ENCODE peak calls at places on chromosomes 3 and 15, in eight cellular contexts. H, U, P, T, G, M, C and W are unnamed samples.

GRCh38 chr3:188950832-188951489 is 220.8 kb upstream of the TPRG1 start:
- DNase-seq in C (peak), P (no peak), U (no peak), H (peak), T (peak), G (no peak), M (no peak), W (no peak)

GRCh38 chr3:9340450-9341009 is 22.3 kb upstream of the THUMPD3 start:
- DNase-seq in C (peak), T (no peak), G (no peak), P (no peak), H (no peak), U (no peak), M (no peak), W (no peak)

GRCh38 chr3:38536686-38537085 is 40.5 kb downstream of the EXOG start:
- DNase-seq in U (no peak), H (no peak), M (no peak), G (no peak), T (no peak), P (no peak), C (no peak), W (no peak)

GRCh38 chr3:52253314-52254260 is 8.0 kb downstream of the PPM1M start:
- DNase-seq in H (peak), P (peak), M (peak), T (peak), G (peak), U (no peak), C (no peak), W (peak)

GRCh38 chr3:40477671-40478070 is 749 bp downstream of the ZNF619 start:
- DNase-seq in H (no peak), P (no peak), T (no peak), U (no peak), M (no peak), G (no peak), C (no peak), W (no peak)

GRCh38 chr3:30044515-30044914 is 561.9 kb upstream of the TGFBR2 start:
- DNase-seq in H (no peak), U (no peak), T (no peak), M (no peak), P (no peak), C (no peak), G (no peak), W (no peak)

GRCh38 chr3:197027896-197028710 is 1.5 kb downstream of the MELTF start:
- DNase-seq in C (no peak), P (no peak), H (no peak), T (no peak), G (no peak), U (peak), M (no peak), W (peak)

GRCh38 chr3:48409291-48410201 is 20.3 kb downstream of the PLXNB1 start:
- DNase-seq in G (no peak), H (no peak), P (no peak), C (no peak), U (peak), T (no peak), M (peak), W (no peak)

GRCh38 chr3:54822206-54822605 is 105.7 kb downstream of the LRTM1 start:
- DNase-seq in C (peak), M (no peak), T (no peak), U (no peak), P (no peak), H (no peak), G (no peak), W (no peak)

GRCh38 chr3:77460326-77460725 is 420.4 kb downstream of the ROBO2 start:
- DNase-seq in U (no peak), H (no peak), T (no peak), C (peak), M (no peak), P (no peak), G (no peak), W (no peak)

GRCh38 chr3:159764211-159765024 is 224.2 kb upstream of the IL12A start:
- DNase-seq in C (no peak), H (no peak), G (peak), T (no peak), M (peak), P (no peak), U (peak), W (peak)

GRCh38 chr15:73965094-73965729 is 26.9 kb downstream of the STOML1 start:
- DNase-seq in P (no peak), U (no peak), M (no peak), T (peak), G (no peak), H (no peak), C (no peak), W (no peak)

GRCh38 chr3:22103423-22103822 is 352.4 kb upstream of the ZNF385D start:
- DNase-seq in G (no peak), U (no peak), C (no peak), H (no peak), M (no peak), T (no peak), P (no peak), W (no peak)

GRCh38 chr3:127039719-127040118 is 56.8 kb downstream of the PLXNA1 start:
- DNase-seq in U (no peak), T (no peak), P (no peak), G (no peak), H (no peak), M (no peak), C (no peak), W (no peak)

GRCh38 chr15:69524296-69524695 is 71.7 kb downstream of the RPLP1 start:
- DNase-seq in P (no peak), M (no peak), H (no peak), T (no peak), G (no peak), U (no peak), C (no peak), W (no peak)

GRCh38 chr3:186823391-186823790 is 17.1 kb upstream of the RFC4 start:
- DNase-seq in U (no peak), C (peak), H (no peak), P (no peak), T (no peak), M (no peak), G (no peak), W (no peak)

GRCh38 chr3:172846706-172847105 is 96.2 kb downstream of the ECT2 start:
- DNase-seq in U (no peak), H (no peak), T (no peak), P (no peak), C (peak), M (no peak), G (no peak), W (no peak)

GRCh38 chr3:124594581-124594980 is 135.7 kb upstream of the UMPS start:
- DNase-seq in G (no peak), C (no peak), T (no peak), P (no peak), H (no peak), U (no peak), M (no peak), W (no peak)

GRCh38 chr3:35064761-35065160 is 574.6 kb upstream of the ARPP21 start:
- DNase-seq in C (no peak), T (no peak), M (no peak), U (no peak), G (no peak), P (no peak), H (no peak), W (no peak)

GRCh38 chr3:109773006-109773405 is 435.7 kb upstream of the DPPA4 start:
- DNase-seq in M (no peak), H (no peak), U (no peak), P (no peak), G (no peak), C (no peak), T (no peak), W (no peak)

GRCh38 chr15:73190189-73190601 is 137.9 kb downstream of the NEO1 start:
- DNase-seq in H (no peak), M (no peak), C (no peak), U (no peak), T (no peak), P (no peak), G (no peak), W (no peak)

GRCh38 chr3:104764499-104764898 is 602.2 kb upstream of the ALCAM start:
- DNase-seq in P (no peak), G (no peak), M (no peak), C (no peak), H (no peak), U (no peak), T (no peak), W (no peak)

GRCh38 chr3:123081718-123082369 is 15.0 kb downstream of the PDIA5 start:
- DNase-seq in T (no peak), G (no peak), H (no peak), M (no peak), P (no peak), U (no peak), C (no peak), W (no peak)

GRCh38 chr3:194424953-194425352 is 25.9 kb upstream of the GP5 start:
- DNase-seq in H (no peak), T (no peak), G (no peak), U (no peak), M (no peak), P (no peak), C (no peak), W (no peak)